ENCODE peak calls at places on chromosomes 13 and 19, in eight cellular contexts. H, Q, R, A, K, V, T and Z are unnamed samples.

GRCh38 chr19:48739835-48740704 is at the start of gene RASIP1:
- DNase-seq in H (no peak), Q (no peak), R (no peak), A (no peak), K (peak), V (no peak), T (peak), Z (no peak)

GRCh38 chr19:49681830-49682229 is 4.8 kb downstream of the PRMT1 start:
- DNase-seq in H (no peak), Q (no peak), R (no peak), A (no peak), K (no peak), V (no peak), T (no peak), Z (no peak)

GRCh38 chr19:39382991-39383828 is 7.7 kb downstream of the PAF1 start:
- DNase-seq in H (no peak), Q (no peak), R (no peak), A (no peak), K (no peak), V (no peak), T (no peak), Z (no peak)

GRCh38 chr13:51759240-51759639 is 44.7 kb downstream of the DHRS12 start:
- DNase-seq in H (no peak), Q (peak), R (no peak), A (no peak), K (no peak), V (no peak), T (no peak), Z (no peak)

GRCh38 chr19:30207357-30207756 is 164.8 kb upstream of the ZNF536 start:
- DNase-seq in H (no peak), Q (no peak), R (no peak), A (no peak), K (no peak), V (no peak), T (no peak), Z (no peak)

GRCh38 chr13:91142572-91142971 is 204.9 kb upstream of the MIR17HG start:
- DNase-seq in H (no peak), Q (no peak), R (peak), A (no peak), K (no peak), V (no peak), T (no peak), Z (no peak)

GRCh38 chr13:74662895-74663294 is 528.7 kb upstream of the KLF12 start:
- DNase-seq in H (no peak), Q (no peak), R (no peak), A (no peak), K (no peak), V (no peak), T (no peak), Z (no peak)

GRCh38 chr19:41537789-41538188 is 38.2 kb upstream of the CEACAM21 start:
- DNase-seq in H (no peak), Q (peak), R (no peak), A (no peak), K (no peak), V (no peak), T (no peak), Z (no peak)

GRCh38 chr19:44212865-44213346 is 574 bp downstream of the ZNF227 start:
- DNase-seq in H (no peak), Q (peak), R (peak), A (no peak), K (no peak), V (no peak), T (peak), Z (no peak)

GRCh38 chr19:5354403-5354802 is 13.8 kb upstream of the PTPRS start:
- DNase-seq in H (no peak), Q (no peak), R (no peak), A (no peak), K (no peak), V (no peak), T (peak), Z (peak)